ENCODE peak calls at places on chromosomes 13 and 19, in ten cellular contexts. V is cardiac fibroblast, N is esophagus squamous epithelium, I is RWPE1, Z is choroid plexus epithelial cell, U is neural progenitor cell, J is neural crest cell, B is brain microvascular endothelial cell, H is GM20000, W is fibroblast of lung. M is an unnamed sample.

GRCh38 chr19:17950310-17951150 is 16.4 kb upstream of the KCNN1 start:
- DNase-seq in V (no peak), N (no peak), I (no peak), Z (no peak), U (peak; percentile 67), J (no peak), B (no peak), H (peak; percentile 69), W (no peak), M (no peak)

GRCh38 chr19:6970478-6970877 is 50.8 kb downstream of the MBD3L2B start:
- DNase-seq in V (no peak), N (no peak), I (no peak), Z (no peak), U (no peak), J (no peak), B (no peak), H (no peak), W (no peak), M (no peak)

GRCh38 chr13:49932066-49932465 is 4.1 kb downstream of the SPRYD7 start:
- DNase-seq in V (no peak), N (no peak), I (no peak), Z (no peak), U (no peak), J (no peak), B (no peak), H (no peak), W (no peak), M (no peak)

GRCh38 chr13:90320663-90321062 is 1026.8 kb upstream of the MIR17HG start:
- DNase-seq in V (no peak), N (no peak), I (no peak), Z (no peak), U (no peak), J (no peak), B (no peak), H (no peak), W (no peak), M (no peak)

GRCh38 chr13:95199896-95200295 is 101.4 kb downstream of the ABCC4 start:
- DNase-seq in V (no peak), N (no peak), I (no peak), Z (no peak), U (no peak), J (no peak), B (no peak), H (no peak), W (no peak), M (no peak)

GRCh38 chr19:19461671-19462622 is 53.4 kb downstream of the TSSK6 start:
- DNase-seq in V (peak; percentile 42), N (no peak), I (no peak), Z (peak; percentile 62), U (peak; percentile 85), J (peak; percentile 57), B (no peak), H (no peak), W (peak; percentile 44), M (peak; percentile 9)

GRCh38 chr19:16915734-16916133 is 26.9 kb downstream of the F2RL3 start:
- DNase-seq in V (no peak), N (no peak), I (no peak), Z (no peak), U (no peak), J (no peak), B (no peak), H (no peak), W (no peak), M (no peak)

GRCh38 chr19:16886305-16886880 is 2.4 kb upstream of the F2RL3 start:
- DNase-seq in V (peak; percentile 81), N (no peak), I (no peak), Z (peak; percentile 67), U (no peak), J (no peak), B (peak; percentile 83), H (no peak), W (peak; percentile 36), M (no peak)

GRCh38 chr13:78239681-78240080 is 321.1 kb upstream of the EDNRB start:
- DNase-seq in V (peak; percentile 8), N (no peak), I (no peak), Z (no peak), U (peak; percentile 27), J (peak; percentile 4), B (no peak), H (no peak), W (peak; percentile 23), M (no peak)

GRCh38 chr13:98839826-98840769 is 87.6 kb upstream of the SLC15A1 start:
- DNase-seq in V (peak; percentile 69), N (no peak), I (peak; percentile 73), Z (peak; percentile 74), U (peak; percentile 85), J (peak; percentile 62), B (peak; percentile 54), H (peak; percentile 61), W (peak; percentile 70), M (peak; percentile 36)

GRCh38 chr13:114119196-114119595 is 13.2 kb downstream of the RASA3 start:
- DNase-seq in V (peak; percentile 91), N (no peak), I (peak; percentile 70), Z (peak; percentile 93), U (peak; percentile 77), J (no peak), B (peak; percentile 86), H (no peak), W (peak; percentile 95), M (no peak)

GRCh38 chr19:3765121-3765520 is 2.6 kb downstream of the MRPL54 start:
- DNase-seq in V (no peak), N (no peak), I (no peak), Z (no peak), U (no peak), J (no peak), B (no peak), H (no peak), W (no peak), M (no peak)
- TF ChIP-seq CTCF in V (no peak), N (no peak), I (no peak), Z (no peak), U (no peak), J (no peak), B (no peak), H (no peak), W (no peak), M (no peak)

GRCh38 chr13:24605923-24606372 is 74.3 kb upstream of the ATP12A start:
- DNase-seq in V (peak; percentile 58), N (no peak), I (no peak), Z (peak; percentile 59), U (peak; percentile 36), J (no peak), B (peak; percentile 18), H (no peak), W (peak; percentile 24), M (peak; percentile 48)
- TF ChIP-seq CTCF in V (peak; percentile 48), N (peak; percentile 62), I (no peak), Z (peak; percentile 43), U (peak; percentile 46), J (peak; percentile 62), B (peak; percentile 26), H (no peak), W (no peak), M (peak; percentile 15)

DNA sequence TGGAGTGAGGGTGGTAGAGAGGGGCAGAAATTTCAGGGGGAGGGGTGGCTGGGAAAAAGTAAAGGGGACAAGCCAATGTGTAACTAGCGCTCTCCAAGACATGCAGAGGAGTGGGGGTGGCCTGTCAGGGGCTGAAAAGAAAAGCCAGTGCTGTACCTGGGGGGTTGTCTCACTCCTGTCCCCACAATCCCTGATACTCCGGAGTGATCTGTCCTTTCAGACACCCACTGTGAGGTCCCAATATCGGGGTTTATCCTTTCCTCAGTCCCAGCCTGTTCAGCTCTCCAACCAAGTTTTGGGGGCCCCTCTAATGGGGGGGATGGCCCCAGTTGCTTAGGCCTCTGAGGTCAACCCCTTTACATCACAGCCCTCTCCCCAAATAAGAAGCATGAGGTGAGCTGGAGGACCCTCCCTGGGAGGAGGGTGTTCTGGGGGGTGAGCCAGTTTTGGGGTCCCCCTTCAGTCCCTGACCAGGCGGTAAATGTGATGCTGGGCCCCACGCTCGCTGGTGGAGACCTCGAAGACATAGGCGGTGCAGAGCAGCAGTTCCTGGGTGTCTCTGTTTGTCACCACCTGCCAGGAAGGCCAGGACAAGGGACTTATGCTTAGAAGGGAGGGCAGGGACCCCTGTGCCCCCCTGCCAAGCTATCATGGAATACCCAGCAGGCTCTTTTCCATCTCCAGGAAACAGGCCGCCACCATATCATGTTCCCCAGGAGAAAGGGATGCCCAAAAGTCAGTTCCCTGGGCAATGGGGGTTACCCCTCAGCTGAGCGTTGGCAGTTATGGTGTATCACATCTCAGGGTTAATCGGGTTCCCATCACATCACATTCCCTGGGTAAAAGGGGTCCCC is 5.9 kb downstream of the CD37 start:
- DNase-seq in V (no peak), N (no peak), I (no peak), Z (no peak), U (no peak), J (no peak), B (no peak), H (no peak), W (no peak), M (no peak)
- TF ChIP-seq CTCF in V (no peak), N (no peak), I (no peak), Z (no peak), U (no peak), J (no peak), B (no peak), H (no peak), W (no peak), M (no peak)

GRCh38 chr19:52196256-52196967 is 6.6 kb downstream of the PPP2R1A start:
- DNase-seq in V (no peak), N (no peak), I (no peak), Z (no peak), U (no peak), J (no peak), B (no peak), H (no peak), W (no peak), M (no peak)
- TF ChIP-seq CTCF in V (no peak), N (no peak), I (no peak), Z (no peak), U (no peak), J (no peak), B (no peak), H (no peak), W (no peak), M (no peak)

DNA sequence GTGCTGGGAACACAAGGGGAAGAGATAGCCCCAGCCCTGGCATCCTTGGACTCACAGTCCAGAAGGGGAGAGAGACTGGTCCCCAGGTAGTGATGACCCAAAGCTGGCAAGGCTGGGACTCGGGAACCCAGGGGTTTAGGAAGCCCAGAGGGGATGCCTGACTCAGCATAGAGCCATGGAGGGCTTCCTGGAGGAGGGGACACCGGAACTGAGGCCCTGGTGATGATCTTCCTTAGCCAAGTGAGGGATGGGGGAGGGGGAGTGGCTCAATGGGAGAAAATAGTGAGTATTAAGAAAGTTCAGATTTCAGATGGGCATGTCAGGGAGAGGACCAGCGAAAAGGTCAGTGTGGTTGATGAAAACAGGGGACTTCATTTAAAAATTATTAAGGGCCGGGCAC is 26.8 kb downstream of the EXOC3L2 start:
- DNase-seq in V (no peak), N (no peak), I (no peak), Z (no peak), U (no peak), J (no peak), B (no peak), H (no peak), W (no peak), M (no peak)
- TF ChIP-seq CTCF in V (no peak), N (no peak), I (no peak), Z (no peak), U (no peak), J (no peak), B (no peak), H (no peak), W (no peak), M (no peak)